ENCODE peak calls at places on chromosome 22, in five cellular contexts. One of them, this sample, is unnamed.
A peak's percentile ranks its signal among the peaks of the same experiment; 100 is the strongest.

GRCh38 chr22:17997456-17997855 is 26.9 kb downstream of the MICAL3 start:
- DNase-seq in A549: peak; percentile 29
- DNase-seq in HepG2: no peak
- DNase-seq in GM23338: no peak
- DNase-seq in K562: no peak
- DNase-seq in this sample: no peak

GRCh38 chr22:22578702-22579424 is 19.8 kb upstream of the PRAME start:
- DNase-seq in A549: peak; percentile 4
- DNase-seq in K562: peak; percentile 81
- DNase-seq in HepG2: no peak
- DNase-seq in GM23338: no peak
- DNase-seq in this sample: no peak

GRCh38 chr22:20145832-20146223 is 5.0 kb downstream of the CCDC188 start:
- DNase-seq in HepG2: no peak
- DNase-seq in K562: no peak
- DNase-seq in GM23338: no peak
- DNase-seq in A549: no peak
- DNase-seq in this sample: no peak

GRCh38 chr22:41833369-41834004 is 582 bp downstream of the SREBF2 start:
- DNase-seq in GM23338: peak; percentile 60
- DNase-seq in K562: peak; percentile 73
- DNase-seq in HepG2: no peak
- DNase-seq in A549: peak; percentile 27
- DNase-seq in this sample: no peak

GRCh38 chr22:20573830-20574615 is 66.6 kb downstream of the MED15 start:
- DNase-seq in GM23338: no peak
- DNase-seq in K562: no peak
- DNase-seq in HepG2: no peak
- DNase-seq in A549: no peak
- DNase-seq in this sample: no peak

GRCh38 chr22:22408731-22409696 is 99.5 kb downstream of the ZNF280B start:
- DNase-seq in K562: peak; percentile 87
- DNase-seq in GM23338: peak; percentile 74
- DNase-seq in A549: peak; percentile 33
- DNase-seq in HepG2: peak; percentile 45
- DNase-seq in this sample: no peak

GRCh38 chr22:46076651-46077339 is 73.5 kb upstream of the PPARA start:
- DNase-seq in A549: peak; percentile 76
- DNase-seq in HepG2: no peak
- DNase-seq in K562: no peak
- DNase-seq in GM23338: peak; percentile 54
- DNase-seq in this sample: no peak

GRCh38 chr22:19180234-19180633 is 1.7 kb upstream of the SLC25A1 start:
- DNase-seq in A549: no peak
- DNase-seq in GM23338: no peak
- DNase-seq in K562: no peak
- DNase-seq in HepG2: no peak
- DNase-seq in this sample: no peak

GRCh38 chr22:45818130-45819085 is 146.8 kb downstream of the ATXN10 start:
- DNase-seq in HepG2: peak; percentile 16
- DNase-seq in A549: no peak
- DNase-seq in K562: no peak
- DNase-seq in GM23338: peak; percentile 35
- DNase-seq in this sample: no peak

GRCh38 chr22:35484651-35485372 is 55.8 kb upstream of the RASD2 start:
- DNase-seq in GM23338: no peak
- DNase-seq in HepG2: no peak
- DNase-seq in A549: no peak
- DNase-seq in K562: no peak
- DNase-seq in this sample: no peak

GRCh38 chr22:17272511-17272991 is 53.3 kb upstream of the ADA2 start:
- DNase-seq in GM23338: peak; percentile 87
- DNase-seq in HepG2: no peak
- DNase-seq in K562: no peak
- DNase-seq in A549: no peak
- DNase-seq in this sample: no peak

GRCh38 chr22:24208012-24208749 is 26.9 kb downstream of the SUSD2 start:
- DNase-seq in K562: no peak
- DNase-seq in A549: peak; percentile 96
- DNase-seq in GM23338: no peak
- DNase-seq in HepG2: peak; percentile 92
- DNase-seq in this sample: no peak

GRCh38 chr22:46963672-46964545 is 201.5 kb downstream of the TBC1D22A start:
- DNase-seq in K562: no peak
- DNase-seq in HepG2: no peak
- DNase-seq in A549: no peak
- DNase-seq in GM23338: no peak
- DNase-seq in this sample: no peak

GRCh38 chr22:40247976-40248375 is 70.3 kb downstream of the TNRC6B start:
- DNase-seq in HepG2: no peak
- DNase-seq in A549: no peak
- DNase-seq in K562: no peak
- DNase-seq in GM23338: no peak
- DNase-seq in this sample: no peak

GRCh38 chr22:44580756-44581435 is 82.9 kb upstream of the RTL6 start:
- DNase-seq in K562: no peak
- DNase-seq in GM23338: no peak
- DNase-seq in A549: no peak
- DNase-seq in HepG2: no peak
- DNase-seq in this sample: no peak

GRCh38 chr22:17213976-17214375 is 5.3 kb downstream of the ADA2 start:
- DNase-seq in GM23338: peak; percentile 79
- DNase-seq in K562: peak; percentile 59
- DNase-seq in A549: peak; percentile 24
- DNase-seq in HepG2: peak; percentile 21
- DNase-seq in this sample: no peak

GRCh38 chr22:40056163-40056958 is 61.6 kb downstream of the FAM83F start:
- DNase-seq in HepG2: no peak
- DNase-seq in GM23338: no peak
- DNase-seq in K562: no peak
- DNase-seq in A549: no peak
- DNase-seq in this sample: no peak

GRCh38 chr22:32361257-32361656 is 3.6 kb downstream of the RFPL3 start:
- DNase-seq in A549: no peak
- DNase-seq in GM23338: no peak
- DNase-seq in K562: no peak
- DNase-seq in HepG2: no peak
- DNase-seq in this sample: no peak

GRCh38 chr22:45971389-45972028 is 5.5 kb downstream of the WNT7B start:
- DNase-seq in A549: no peak
- DNase-seq in GM23338: peak; percentile 56
- DNase-seq in HepG2: no peak
- DNase-seq in K562: no peak
- DNase-seq in this sample: no peak

GRCh38 chr22:20086763-20087162 is 6.7 kb downstream of the DGCR8 start:
- DNase-seq in A549: no peak
- DNase-seq in GM23338: no peak
- DNase-seq in K562: no peak
- DNase-seq in HepG2: no peak
- DNase-seq in this sample: no peak

GRCh38 chr22:25747245-25747944 is 5.4 kb downstream of the MYO18B start:
- DNase-seq in A549: peak; percentile 87
- DNase-seq in K562: peak; percentile 71
- DNase-seq in HepG2: peak; percentile 35
- DNase-seq in GM23338: no peak
- DNase-seq in this sample: no peak

GRCh38 chr22:40401532-40401931 is 31.1 kb downstream of the SGSM3 start:
- DNase-seq in A549: no peak
- DNase-seq in K562: no peak
- DNase-seq in HepG2: no peak
- DNase-seq in GM23338: no peak
- DNase-seq in this sample: no peak

GRCh38 chr22:40033586-40034380 is 39.0 kb downstream of the FAM83F start:
- DNase-seq in K562: no peak
- DNase-seq in GM23338: no peak
- DNase-seq in A549: no peak
- DNase-seq in HepG2: no peak
- DNase-seq in this sample: no peak

GRCh38 chr22:35568751-35569725 is 28.4 kb downstream of the RASD2 start:
- DNase-seq in HepG2: no peak
- DNase-seq in GM23338: no peak
- DNase-seq in A549: no peak
- DNase-seq in K562: no peak
- DNase-seq in this sample: no peak

GRCh38 chr22:37735054-37735453 is 38.2 kb downstream of the TRIOBP start:
- DNase-seq in HepG2: peak; percentile 72
- DNase-seq in K562: peak; percentile 73
- DNase-seq in A549: peak; percentile 67
- DNase-seq in GM23338: peak; percentile 76
- DNase-seq in this sample: no peak

GRCh38 chr22:23219787-23220484 is 39.6 kb downstream of the BCR start:
- DNase-seq in K562: no peak
- DNase-seq in HepG2: no peak
- DNase-seq in A549: no peak
- DNase-seq in GM23338: no peak
- DNase-seq in this sample: peak; percentile 67

GRCh38 chr22:19693581-19693980 is 20.7 kb upstream of the SEPTIN5 start:
- DNase-seq in HepG2: no peak
- DNase-seq in K562: no peak
- DNase-seq in GM23338: no peak
- DNase-seq in A549: no peak
- DNase-seq in this sample: no peak

GRCh38 chr22:21697021-21697771 is 31.4 kb downstream of the PPIL2 start:
- DNase-seq in GM23338: no peak
- DNase-seq in K562: peak; percentile 66
- DNase-seq in HepG2: no peak
- DNase-seq in A549: no peak
- DNase-seq in this sample: no peak

GRCh38 chr22:28810839-28811491 is 10.6 kb upstream of the XBP1 start:
- DNase-seq in GM23338: no peak
- DNase-seq in HepG2: peak; percentile 96
- DNase-seq in A549: no peak
- DNase-seq in K562: no peak
- DNase-seq in this sample: no peak

GRCh38 chr22:28815729-28816128 is 15.4 kb upstream of the XBP1 start:
- DNase-seq in A549: no peak
- DNase-seq in GM23338: no peak
- DNase-seq in K562: no peak
- DNase-seq in HepG2: no peak
- DNase-seq in this sample: no peak

GRCh38 chr22:28812491-28812890 is 12.1 kb upstream of the XBP1 start:
- DNase-seq in GM23338: no peak
- DNase-seq in HepG2: no peak
- DNase-seq in A549: no peak
- DNase-seq in K562: no peak
- DNase-seq in this sample: no peak

GRCh38 chr22:28815101-28815500 is 14.7 kb upstream of the XBP1 start:
- DNase-seq in GM23338: no peak
- DNase-seq in HepG2: no peak
- DNase-seq in K562: no peak
- DNase-seq in A549: no peak
- DNase-seq in this sample: no peak

GRCh38 chr22:28813772-28814518 is 13.6 kb upstream of the XBP1 start:
- DNase-seq in K562: no peak
- DNase-seq in GM23338: no peak
- DNase-seq in A549: peak; percentile 76
- DNase-seq in HepG2: peak; percentile 99
- DNase-seq in this sample: no peak
- TF ChIP-seq JUNB in K562: no peak
- TF ChIP-seq JUNB in GM23338: no peak
- TF ChIP-seq JUNB in A549: no peak
- TF ChIP-seq JUNB in HepG2: peak; percentile 47
- TF ChIP-seq JUNB in this sample: no peak

DNA sequence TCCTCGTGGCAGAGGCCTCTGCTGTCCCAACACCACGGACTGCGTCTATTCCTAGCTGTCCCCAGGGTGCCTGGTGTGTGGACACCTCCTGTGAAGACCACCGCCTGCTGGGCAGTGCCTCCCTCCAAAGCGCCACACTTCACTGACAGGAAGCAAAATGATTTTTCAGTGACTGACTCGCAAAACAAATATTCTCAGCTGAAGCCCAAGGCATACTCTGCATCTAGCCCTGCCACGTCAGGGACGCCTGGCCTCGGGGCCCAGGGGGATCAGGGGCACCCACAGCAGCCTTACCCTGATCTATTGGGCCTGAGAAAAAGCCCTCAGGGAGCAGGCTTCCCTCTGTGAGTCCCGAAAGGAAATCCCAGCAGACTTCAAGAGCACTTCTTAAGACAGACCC is 2.2 kb downstream of the BRD1 start:
- DNase-seq in GM23338: no peak
- DNase-seq in A549: no peak
- DNase-seq in K562: no peak
- DNase-seq in HepG2: peak; percentile 34
- DNase-seq in this sample: no peak
- TF ChIP-seq JUNB in GM23338: no peak
- TF ChIP-seq JUNB in A549: no peak
- TF ChIP-seq JUNB in K562: no peak
- TF ChIP-seq JUNB in HepG2: no peak
- TF ChIP-seq JUNB in this sample: no peak

GRCh38 chr22:27677895-27678458 is 123.6 kb downstream of the MN1 start:
- DNase-seq in K562: no peak
- DNase-seq in A549: no peak
- DNase-seq in GM23338: no peak
- DNase-seq in HepG2: no peak
- DNase-seq in this sample: no peak

GRCh38 chr22:27681037-27681436 is 120.5 kb downstream of the MN1 start:
- DNase-seq in K562: no peak
- DNase-seq in GM23338: no peak
- DNase-seq in A549: no peak
- DNase-seq in HepG2: no peak
- DNase-seq in this sample: no peak

GRCh38 chr22:27682438-27682837 is 119.1 kb downstream of the MN1 start:
- DNase-seq in GM23338: peak; percentile 74
- DNase-seq in HepG2: no peak
- DNase-seq in K562: peak; percentile 53
- DNase-seq in A549: no peak
- DNase-seq in this sample: no peak

GRCh38 chr22:27679722-27680488 is 121.7 kb downstream of the MN1 start:
- DNase-seq in GM23338: no peak
- DNase-seq in A549: no peak
- DNase-seq in HepG2: no peak
- DNase-seq in K562: no peak
- DNase-seq in this sample: no peak

GRCh38 chr22:27680636-27681035 is 120.9 kb downstream of the MN1 start:
- DNase-seq in GM23338: no peak
- DNase-seq in HepG2: no peak
- DNase-seq in A549: no peak
- DNase-seq in K562: no peak
- DNase-seq in this sample: no peak
- TF ChIP-seq JUNB in GM23338: no peak
- TF ChIP-seq JUNB in HepG2: no peak
- TF ChIP-seq JUNB in A549: no peak
- TF ChIP-seq JUNB in K562: no peak
- TF ChIP-seq JUNB in this sample: no peak

DNA sequence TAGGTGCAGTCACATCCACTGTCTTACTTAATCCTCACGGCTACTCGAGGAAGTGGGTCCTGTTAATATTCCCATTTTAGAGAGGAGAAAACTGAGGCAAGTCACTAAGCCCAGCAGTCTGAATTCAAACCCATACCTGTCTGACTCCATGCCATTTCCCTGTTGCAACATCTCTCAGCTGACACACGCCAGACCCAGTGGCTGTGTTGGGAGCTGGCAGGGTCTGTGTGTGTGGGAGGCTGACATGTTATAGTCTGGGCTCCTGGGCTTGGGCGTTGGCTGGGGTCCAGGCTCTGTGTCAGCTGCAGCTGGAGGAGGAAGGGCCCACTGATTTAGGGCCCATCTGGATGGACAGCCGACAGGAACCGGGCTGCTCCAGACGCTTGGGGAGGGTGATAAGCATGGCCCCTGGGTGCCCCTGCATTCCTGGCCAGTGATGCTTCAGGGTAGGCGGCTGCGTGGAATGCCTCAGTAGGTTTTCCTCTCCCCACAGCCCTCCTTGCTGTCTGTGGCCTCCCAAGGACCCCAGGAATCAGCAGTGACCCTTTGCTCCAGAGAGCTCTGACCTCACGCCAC is 562.5 kb downstream of the MN1 start:
- DNase-seq in K562: peak; percentile 24
- DNase-seq in HepG2: no peak
- DNase-seq in GM23338: no peak
- DNase-seq in A549: peak; percentile 91
- DNase-seq in this sample: no peak
- TF ChIP-seq JUNB in K562: no peak
- TF ChIP-seq JUNB in HepG2: no peak
- TF ChIP-seq JUNB in GM23338: no peak
- TF ChIP-seq JUNB in A549: peak; percentile 81
- TF ChIP-seq JUNB in this sample: no peak